ENCODE peak calls at places on chromosomes 5 and 9, in five cellular contexts. One of them, this sample, is unnamed.

GRCh38 chr9:111198936-111199335 is 131.1 kb downstream of the OR2K2 start:
- DNase-seq in frontal cortex: no peak
- DNase-seq in HFFc6: peak; percentile 41
- DNase-seq in Peyer's patch: no peak
- DNase-seq in germinal center: no peak
- DNase-seq in this sample: no peak

GRCh38 chr9:89614319-89614892 is 9.6 kb downstream of the GADD45G start:
- DNase-seq in frontal cortex: no peak
- DNase-seq in HFFc6: no peak
- DNase-seq in Peyer's patch: no peak
- DNase-seq in germinal center: no peak
- DNase-seq in this sample: no peak

GRCh38 chr5:130912088-130912487 is 253.0 kb downstream of the HINT1 start:
- DNase-seq in frontal cortex: no peak
- DNase-seq in HFFc6: no peak
- DNase-seq in Peyer's patch: no peak
- DNase-seq in germinal center: no peak
- DNase-seq in this sample: no peak

GRCh38 chr9:10059044-10059443 is 553.8 kb downstream of the PTPRD start:
- DNase-seq in frontal cortex: no peak
- DNase-seq in HFFc6: peak; percentile 21
- DNase-seq in Peyer's patch: no peak
- DNase-seq in germinal center: no peak
- DNase-seq in this sample: no peak

GRCh38 chr9:84862786-84863185 is 193.3 kb downstream of the NTRK2 start:
- DNase-seq in frontal cortex: no peak
- DNase-seq in HFFc6: peak; percentile 46
- DNase-seq in Peyer's patch: no peak
- DNase-seq in germinal center: no peak
- DNase-seq in this sample: no peak

GRCh38 chr9:69097923-69098593 is 62.5 kb downstream of the FXN start:
- DNase-seq in frontal cortex: no peak
- DNase-seq in HFFc6: no peak
- DNase-seq in Peyer's patch: no peak
- DNase-seq in germinal center: no peak
- DNase-seq in this sample: no peak

GRCh38 chr5:95858023-95858461 is 35.5 kb upstream of the GLRX start:
- DNase-seq in frontal cortex: no peak
- DNase-seq in HFFc6: peak; percentile 76
- DNase-seq in Peyer's patch: no peak
- DNase-seq in germinal center: no peak
- DNase-seq in this sample: no peak

GRCh38 chr9:106930477-106930876 is 67.5 kb downstream of the ZNF462 start:
- DNase-seq in frontal cortex: no peak
- DNase-seq in HFFc6: no peak
- DNase-seq in Peyer's patch: no peak
- DNase-seq in germinal center: no peak
- DNase-seq in this sample: no peak

GRCh38 chr5:14510156-14510734 is 71.3 kb upstream of the OTULINL start:
- DNase-seq in frontal cortex: no peak
- DNase-seq in HFFc6: no peak
- DNase-seq in Peyer's patch: no peak
- DNase-seq in germinal center: no peak
- DNase-seq in this sample: no peak

GRCh38 chr5:76689321-76690026 is 26.5 kb upstream of the F2R start:
- DNase-seq in frontal cortex: no peak
- DNase-seq in HFFc6: peak; percentile 94
- DNase-seq in Peyer's patch: no peak
- DNase-seq in germinal center: no peak
- DNase-seq in this sample: no peak